ENCODE peak calls at places on chromosomes 4 and X, in nine cellular contexts. G is vagina, K is AG04449, Q is mucosa of descending colon, H is GM20000, O is sigmoid colon, W is progenitor cell of endocrine pancreas, P is astrocyte of the spinal cord, L is glutamatergic neuron. I is an unnamed sample.

GRCh38 chrX:2282490-2283090 is 218.2 kb downstream of the DHRSX start:
- DNase-seq in K (no peak), G (no peak), L (no peak), H (no peak), O (no peak), P (no peak), W (no peak), Q (no peak), I (no peak)

GRCh38 chr4:178784491-178784890 is 1342.3 kb upstream of the AGA start:
- DNase-seq in O (no peak), L (no peak), Q (no peak), H (no peak), K (no peak), G (no peak), P (peak), W (no peak), I (no peak)

GRCh38 chr4:8544282-8544681 is 35.9 kb upstream of the GPR78 start:
- DNase-seq in Q (no peak), O (peak), H (no peak), P (no peak), G (no peak), W (no peak), L (no peak), K (no peak), I (no peak)

GRCh38 chr4:94457692-94458106 is 6.0 kb downstream of the PDLIM5 start:
- DNase-seq in K (no peak), W (no peak), G (no peak), O (no peak), H (no peak), P (peak), Q (no peak), L (no peak), I (no peak)

GRCh38 chr4:21134994-21135393 is 434.7 kb downstream of the PACRGL start:
- DNase-seq in O (no peak), H (no peak), W (no peak), P (peak), L (no peak), G (no peak), K (no peak), Q (no peak), I (no peak)

GRCh38 chr4:13615162-13615561 is 12.4 kb downstream of the BOD1L1 start:
- DNase-seq in O (no peak), G (no peak), Q (no peak), H (peak), K (no peak), L (no peak), W (no peak), P (no peak), I (peak)

GRCh38 chr4:152935661-152936445 is at the start of gene FHDC1:
- DNase-seq in O (no peak), K (no peak), W (peak), H (peak), P (no peak), G (no peak), Q (peak), L (peak), I (peak)

GRCh38 chr4:158374318-158374717 is 147.4 kb upstream of the RXFP1 start:
- DNase-seq in H (no peak), L (no peak), Q (no peak), K (no peak), G (no peak), O (no peak), P (no peak), W (no peak), I (no peak)

GRCh38 chrX:94302446-94302845 is 628.4 kb downstream of the FAM133A start:
- DNase-seq in W (no peak), P (no peak), O (no peak), K (no peak), G (no peak), H (no peak), L (no peak), Q (no peak), I (no peak)

GRCh38 chr4:69517674-69518073 is 22.0 kb upstream of the UGT2B4 start:
- DNase-seq in G (no peak), O (no peak), W (no peak), K (no peak), H (no peak), P (no peak), Q (no peak), L (no peak), I (no peak)

GRCh38 chrX:10231461-10231860 is 74.7 kb downstream of the CLCN4 start:
- DNase-seq in P (no peak), O (no peak), W (no peak), Q (no peak), L (no peak), K (no peak), G (no peak), H (no peak), I (no peak)

GRCh38 chr4:100593933-100594332 is 76.1 kb upstream of the EMCN start:
- DNase-seq in L (no peak), G (no peak), K (no peak), P (no peak), W (no peak), Q (no peak), O (no peak), H (no peak), I (no peak)

GRCh38 chr4:121680571-121680970 is 16.2 kb downstream of the ANXA5 start:
- DNase-seq in Q (no peak), G (no peak), L (no peak), W (no peak), O (no peak), H (no peak), K (no peak), P (no peak), I (no peak)

GRCh38 chr4:105451346-105451745 is 22.5 kb downstream of the PPA2 start:
- DNase-seq in G (no peak), P (no peak), L (no peak), Q (no peak), H (no peak), K (no peak), O (no peak), W (no peak), I (no peak)

GRCh38 chrX:136647969-136648368 is at the start of gene CD40LG:
- DNase-seq in G (no peak), O (no peak), W (no peak), Q (no peak), P (no peak), K (no peak), L (no peak), H (no peak), I (no peak)

GRCh38 chrX:107714196-107714811 is 61.3 kb downstream of the TSC22D3 start:
- DNase-seq in K (no peak), G (no peak), W (no peak), O (no peak), H (no peak), Q (no peak), P (peak), L (no peak), I (no peak)
- TF ChIP-seq CTCF in K (no peak), G (peak), W (peak), O (no peak), H (no peak), Q (no peak), P (peak), L (no peak), I (no peak)

DNA sequence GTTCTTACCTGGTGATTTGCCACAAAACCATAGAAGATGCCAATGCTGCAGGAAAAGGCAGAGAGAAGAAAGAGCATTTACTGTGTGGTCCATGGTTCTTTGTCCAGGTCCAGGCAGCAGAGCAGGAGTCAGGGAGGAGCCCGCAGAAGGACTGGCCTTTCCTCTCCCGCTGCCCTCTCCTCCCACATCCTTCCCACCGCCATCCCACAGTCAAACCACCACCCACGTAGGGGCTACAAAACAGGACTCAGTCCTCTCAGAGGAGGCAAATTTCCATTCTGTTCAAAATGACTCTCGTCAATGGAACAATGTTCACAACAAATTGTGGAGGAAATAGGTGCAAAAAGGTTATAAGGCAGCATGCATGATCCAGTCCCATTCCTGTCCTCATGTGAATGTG is 58.6 kb downstream of the PROM1 start:
- DNase-seq in G (no peak), K (no peak), Q (no peak), O (no peak), L (no peak), W (no peak), P (no peak), H (no peak), I (no peak)
- TF ChIP-seq CTCF in G (no peak), K (no peak), Q (no peak), O (no peak), L (no peak), W (no peak), P (no peak), H (no peak), I (no peak)

DNA sequence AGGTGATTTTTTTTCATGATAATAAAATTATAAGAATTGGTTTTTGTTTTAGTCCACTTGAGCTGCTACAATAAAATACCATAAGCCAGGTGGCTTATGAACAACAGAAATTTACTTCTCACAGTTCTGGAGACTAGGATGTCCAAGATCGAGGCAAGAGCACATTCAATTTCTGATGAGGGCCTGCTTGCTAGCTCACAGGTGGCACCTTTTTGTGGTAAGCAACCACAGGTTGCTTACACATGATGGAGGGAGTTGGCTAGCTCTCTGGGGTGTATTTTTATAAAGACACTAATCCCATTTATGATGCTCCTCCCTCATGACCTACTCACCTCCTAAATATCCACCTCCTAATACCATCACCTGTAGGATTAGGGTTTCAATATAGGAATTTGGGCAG is 1248.5 kb upstream of the TENM3 start:
- DNase-seq in H (no peak), K (no peak), L (no peak), P (no peak), W (no peak), G (no peak), O (no peak), Q (no peak), I (no peak)
- TF ChIP-seq CTCF in H (no peak), K (no peak), L (no peak), P (no peak), W (no peak), G (no peak), O (no peak), Q (no peak), I (no peak)

DNA sequence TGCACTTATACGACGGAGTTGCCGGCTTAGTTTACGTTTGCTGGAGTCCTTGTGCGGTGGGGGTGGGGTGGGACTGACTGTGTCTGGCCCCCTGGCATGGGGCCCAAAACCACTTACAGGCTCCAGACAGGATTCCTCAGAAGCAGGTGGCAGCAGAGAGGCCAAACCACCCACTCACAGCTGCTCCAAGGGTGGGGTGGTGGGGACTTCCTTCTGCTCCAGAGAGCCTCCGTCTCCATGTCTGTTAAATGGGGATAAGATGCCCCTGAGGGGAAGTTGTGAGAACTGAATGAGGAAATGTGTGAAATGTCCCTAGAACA is 36.7 kb downstream of the PSAPL1 start:
- DNase-seq in G (no peak), Q (no peak), P (peak), O (peak), K (no peak), L (no peak), W (no peak), H (no peak), I (no peak)
- TF ChIP-seq CTCF in G (no peak), Q (no peak), P (no peak), O (no peak), K (no peak), L (no peak), W (no peak), H (no peak), I (no peak)

I was measured in GM13976.